ENCODE peak calls at places on chromosomes 13 and 19, in ten cellular contexts. G is lower leg skin; A is breast epithelium; S is IMR-90; V is AG10803; K is CD8-positive, alpha-beta T cell; N is AG04449; R is lower lobe of right lung; P is left ventricle myocardium inferior; U is BJ. E is an unnamed sample.

GRCh38 chr13:99977334-99977911 is 4.2 kb upstream of the ZIC2 start:
- DNase-seq in G (no peak), A (no peak), S (no peak), V (no peak), K (no peak), N (no peak), R (no peak), P (no peak), U (no peak), E (no peak)

GRCh38 chr19:33434886-33435705 is 61.6 kb downstream of the CEBPG start:
- DNase-seq in G (no peak), A (no peak), S (peak), V (peak), K (no peak), N (no peak), R (peak), P (peak), U (no peak), E (no peak)

GRCh38 chr13:112453874-112454647 is 77.9 kb downstream of the SPACA7 start:
- DNase-seq in G (peak), A (no peak), S (no peak), V (no peak), K (no peak), N (no peak), R (no peak), P (no peak), U (no peak), E (no peak)

GRCh38 chr19:16509141-16510061 is 13.2 kb downstream of the C19orf44 start:
- DNase-seq in G (no peak), A (peak), S (peak), V (peak), K (no peak), N (no peak), R (no peak), P (peak), U (no peak), E (no peak)

GRCh38 chr13:44306401-44307192 is 67.0 kb upstream of the SERP2 start:
- DNase-seq in G (no peak), A (peak), S (peak), V (peak), K (no peak), N (no peak), R (no peak), P (peak), U (peak), E (peak)

GRCh38 chr19:28239270-28239669 is 973.7 kb downstream of the UQCRFS1 start:
- DNase-seq in G (no peak), A (no peak), S (no peak), V (no peak), K (no peak), N (no peak), R (no peak), P (no peak), U (no peak), E (no peak)

GRCh38 chr19:3443840-3444694 is 36.3 kb downstream of the SMIM24 start:
- DNase-seq in G (no peak), A (no peak), S (peak), V (no peak), K (no peak), N (no peak), R (peak), P (peak), U (no peak), E (no peak)

GRCh38 chr13:79459906-79460305 is 21.0 kb upstream of the NDFIP2 start:
- DNase-seq in G (no peak), A (no peak), S (peak), V (no peak), K (no peak), N (no peak), R (no peak), P (no peak), U (no peak), E (no peak)

GRCh38 chr13:99687728-99688397 is 186.6 kb downstream of the TM9SF2 start:
- DNase-seq in G (no peak), A (no peak), S (no peak), V (peak), K (no peak), N (no peak), R (no peak), P (no peak), U (no peak), E (peak)

GRCh38 chr19:4984448-4984990 is 15.6 kb downstream of the KDM4B start:
- DNase-seq in G (no peak), A (no peak), S (no peak), V (no peak), K (no peak), N (no peak), R (no peak), P (no peak), U (no peak), E (no peak)

GRCh38 chr19:4970558-4971423 is 1.9 kb downstream of the KDM4B start:
- DNase-seq in G (no peak), A (no peak), S (no peak), V (no peak), K (no peak), N (no peak), R (no peak), P (peak), U (no peak), E (no peak)

GRCh38 chr19:55047951-55048350 is 9.9 kb upstream of the GP6 start:
- DNase-seq in G (no peak), A (no peak), S (no peak), V (no peak), K (no peak), N (no peak), R (no peak), P (no peak), U (no peak), E (no peak)

GRCh38 chr19:38733241-38733492 is 11.1 kb downstream of the CAPN12 start:
- DNase-seq in G (no peak), A (no peak), S (no peak), V (no peak), K (no peak), N (no peak), R (no peak), P (no peak), U (no peak), E (no peak)

GRCh38 chr19:4474504-4475136 is 2.5 kb downstream of the HDGFL2 start:
- DNase-seq in G (no peak), A (no peak), S (peak), V (peak), K (no peak), N (no peak), R (no peak), P (no peak), U (peak), E (no peak)

GRCh38 chr13:108549989-108550388 is 79.4 kb upstream of the MYO16 start:
- DNase-seq in G (no peak), A (no peak), S (no peak), V (no peak), K (no peak), N (no peak), R (no peak), P (no peak), U (no peak), E (no peak)

GRCh38 chr13:23960566-23961156 is 63.4 kb upstream of the C1QTNF9B start:
- DNase-seq in G (no peak), A (no peak), S (peak), V (peak), K (no peak), N (no peak), R (no peak), P (no peak), U (no peak), E (no peak)

GRCh38 chr19:47414469-47414868 is 4.9 kb downstream of the MEIS3 start:
- DNase-seq in G (no peak), A (no peak), S (no peak), V (no peak), K (no peak), N (no peak), R (no peak), P (no peak), U (no peak), E (no peak)
- TF ChIP-seq CTCF in G (no peak), A (no peak), S (no peak), V (no peak), K (no peak), N (peak), R (no peak), P (no peak), U (no peak), E (peak)

DNA sequence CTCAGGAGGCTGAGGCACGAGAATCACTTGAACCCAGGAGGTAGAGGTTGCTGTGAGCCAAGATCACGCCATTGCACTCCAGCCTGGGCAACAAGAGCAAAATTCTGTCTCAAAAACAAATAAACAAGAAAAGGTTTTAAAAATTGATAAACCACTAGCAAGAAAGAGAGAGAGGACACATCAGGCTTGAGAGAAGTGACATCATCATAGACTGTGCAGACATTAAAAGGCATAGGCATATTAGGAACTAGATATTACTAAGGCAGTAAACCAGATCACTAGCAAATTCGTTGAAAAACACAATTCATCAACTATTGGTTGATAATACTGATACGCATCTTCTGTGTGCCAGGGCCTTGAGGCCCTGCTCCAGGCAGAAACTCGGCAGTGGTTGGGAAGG is 7.7 kb downstream of the A1BG start:
- DNase-seq in G (no peak), A (no peak), S (no peak), V (no peak), K (no peak), N (no peak), R (no peak), P (no peak), U (no peak), E (no peak)
- H3K4me3 ChIP-seq in G (no peak), A (no peak), S (no peak), V (no peak), K (no peak), N (no peak), R (no peak), P (no peak), U (no peak), E (no peak)

GRCh38 chr13:26759907-26760834 is at the start of gene GPR12:
- DNase-seq in G (no peak), A (no peak), S (no peak), V (peak), K (no peak), N (no peak), R (no peak), P (no peak), U (no peak), E (no peak)
- TF ChIP-seq CTCF in G (no peak), A (no peak), S (no peak), V (no peak), K (no peak), N (no peak), R (no peak), P (peak), U (no peak), E (no peak)

GRCh38 chr19:1931445-1931844 is 9.5 kb upstream of the CSNK1G2 start:
- DNase-seq in G (no peak), A (no peak), S (no peak), V (no peak), K (no peak), N (no peak), R (no peak), P (no peak), U (no peak), E (no peak)

GRCh38 chr19:1933942-1934341 is 7.0 kb upstream of the CSNK1G2 start:
- DNase-seq in G (no peak), A (no peak), S (no peak), V (no peak), K (no peak), N (no peak), R (no peak), P (no peak), U (no peak), E (no peak)

GRCh38 chr19:1932395-1932794 is 8.6 kb upstream of the CSNK1G2 start:
- DNase-seq in G (no peak), A (no peak), S (no peak), V (no peak), K (no peak), N (no peak), R (no peak), P (no peak), U (no peak), E (no peak)

GRCh38 chr19:1935484-1936208 is 5.3 kb upstream of the CSNK1G2 start:
- DNase-seq in G (no peak), A (no peak), S (peak), V (peak), K (no peak), N (no peak), R (no peak), P (no peak), U (no peak), E (no peak)

GRCh38 chr19:1933245-1933644 is 7.7 kb upstream of the CSNK1G2 start:
- DNase-seq in G (no peak), A (no peak), S (no peak), V (no peak), K (no peak), N (no peak), R (no peak), P (no peak), U (no peak), E (no peak)
- H3K4me3 ChIP-seq in G (no peak), A (no peak), S (no peak), V (no peak), K (no peak), N (no peak), R (no peak), P (no peak), U (no peak), E (no peak)

GRCh38 chr13:94173312-94173854 is 306.1 kb downstream of the DCT start:
- DNase-seq in G (no peak), A (no peak), S (peak), V (peak), K (no peak), N (peak), R (no peak), P (no peak), U (no peak), E (no peak)
- TF ChIP-seq CTCF in G (no peak), A (no peak), S (peak), V (no peak), K (no peak), N (no peak), R (no peak), P (no peak), U (no peak), E (no peak)

DNA sequence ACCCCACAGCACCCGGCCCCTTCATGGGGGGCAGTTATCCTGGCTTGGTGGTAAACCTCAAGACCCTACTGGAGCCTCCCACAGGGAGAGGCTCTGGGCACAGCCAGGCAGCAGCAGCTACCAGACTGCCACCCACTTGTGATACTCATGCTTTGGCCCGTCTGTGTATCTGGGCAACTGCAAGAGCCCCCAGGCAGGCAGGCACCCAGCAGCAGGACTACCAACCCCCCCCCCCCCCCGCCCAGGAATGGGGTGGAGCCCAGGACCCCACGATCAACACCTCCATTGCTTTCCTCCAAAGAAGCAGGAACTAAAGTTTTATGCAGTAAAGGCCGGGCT is 896 bp upstream of the LYL1 start:
- DNase-seq in G (no peak), A (no peak), S (no peak), V (no peak), K (no peak), N (no peak), R (peak), P (no peak), U (no peak), E (no peak)
- H3K4me3 ChIP-seq in G (no peak), A (no peak), S (no peak), V (no peak), K (peak), N (no peak), R (peak), P (peak), U (no peak), E (no peak)

DNA sequence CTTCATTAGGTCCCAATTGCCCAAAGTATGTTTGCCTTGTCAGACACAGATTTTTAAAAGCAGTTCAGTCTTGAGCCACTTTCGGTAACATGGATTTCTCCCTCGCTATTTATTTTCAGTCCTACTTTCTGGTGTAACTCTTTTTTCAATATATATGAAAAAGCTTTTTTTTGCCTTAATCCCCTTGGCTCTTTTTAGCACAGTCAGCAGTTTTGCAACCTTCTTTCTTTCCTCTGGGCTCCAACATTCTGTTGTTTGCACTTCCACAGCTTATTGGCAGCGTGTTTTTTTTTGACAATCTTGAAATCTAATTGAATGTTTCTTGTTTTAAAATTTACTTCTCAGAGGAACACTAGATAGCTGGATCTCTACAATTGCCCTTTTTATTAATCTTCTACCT is 429.3 kb upstream of the NBEA start:
- DNase-seq in G (no peak), A (no peak), S (no peak), V (no peak), K (no peak), N (no peak), R (no peak), P (no peak), U (no peak), E (no peak)
- TF ChIP-seq CTCF in G (no peak), A (no peak), S (no peak), V (no peak), K (no peak), N (no peak), R (no peak), P (no peak), U (no peak), E (no peak)

GRCh38 chr19:40280608-40281221 is 4.4 kb downstream of the AKT2 start:
- DNase-seq in G (no peak), A (peak), S (no peak), V (no peak), K (no peak), N (no peak), R (peak), P (peak), U (no peak), E (no peak)

GRCh38 chr19:40278361-40279045 is 6.6 kb downstream of the AKT2 start:
- DNase-seq in G (no peak), A (no peak), S (no peak), V (no peak), K (no peak), N (no peak), R (peak), P (no peak), U (no peak), E (no peak)

GRCh38 chr19:40279761-40280607 is 5.2 kb downstream of the AKT2 start:
- DNase-seq in G (no peak), A (no peak), S (no peak), V (no peak), K (no peak), N (no peak), R (peak), P (no peak), U (no peak), E (no peak)

GRCh38 chr19:40277356-40277755 is 7.8 kb downstream of the AKT2 start:
- DNase-seq in G (no peak), A (no peak), S (no peak), V (no peak), K (no peak), N (no peak), R (no peak), P (no peak), U (no peak), E (no peak)

GRCh38 chr19:40279120-40279551 is 6.0 kb downstream of the AKT2 start:
- DNase-seq in G (no peak), A (no peak), S (peak), V (peak), K (no peak), N (no peak), R (peak), P (peak), U (no peak), E (no peak)
- H3K4me3 ChIP-seq in G (no peak), A (peak), S (no peak), V (peak), K (no peak), N (no peak), R (peak), P (peak), U (peak), E (no peak)

DNA sequence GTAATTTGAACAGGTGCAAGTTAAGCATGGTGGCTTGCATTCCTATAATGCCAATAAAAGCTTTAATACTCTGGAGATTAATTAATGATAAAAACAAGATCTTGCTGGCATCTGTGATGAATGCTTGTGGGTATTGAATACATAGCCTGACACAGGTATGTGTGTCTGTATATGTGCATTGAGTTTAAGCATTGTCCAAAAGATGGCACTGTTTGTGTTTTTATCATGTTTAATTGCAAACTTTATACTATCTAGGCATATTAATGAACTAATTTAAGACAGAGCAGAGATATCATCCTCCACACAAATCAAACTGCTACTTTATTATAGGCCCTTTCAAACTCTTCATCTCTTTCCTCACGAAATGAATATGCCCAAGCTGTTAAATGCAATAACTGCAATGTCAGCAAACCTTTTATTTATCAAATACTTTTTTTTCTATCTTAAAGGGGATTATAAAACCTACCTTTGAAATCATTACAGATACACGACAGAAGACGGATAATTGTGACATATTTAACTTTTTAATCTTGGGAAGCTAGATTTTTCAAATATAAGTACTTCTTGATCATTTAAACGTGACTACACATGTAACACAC is 86.5 kb downstream of the TNFSF11 start:
- DNase-seq in G (no peak), A (no peak), S (peak), V (peak), K (no peak), N (no peak), R (no peak), P (no peak), U (no peak), E (no peak)
- TF ChIP-seq CTCF in G (no peak), A (no peak), S (peak), V (peak), K (no peak), N (peak), R (no peak), P (peak), U (peak), E (peak)

GRCh38 chr13:87331178-87331577 is 340.0 kb upstream of the SLITRK5 start:
- DNase-seq in G (no peak), A (peak), S (no peak), V (peak), K (no peak), N (no peak), R (no peak), P (no peak), U (no peak), E (peak)
- H3K4me3 ChIP-seq in G (no peak), A (no peak), S (no peak), V (no peak), K (no peak), N (no peak), R (no peak), P (no peak), U (no peak), E (no peak)

E was measured in retinal pigment epithelial cell.